ENCODE peak calls at places on chromosome 12, in six cellular contexts. J is left ventricle myocardium inferior, T is stomach, R is GM12878, Y is psoas muscle, G is left lung. M is an unnamed sample.
A peak's percentile ranks its signal among the peaks of the same experiment; 100 is the strongest.

GRCh38 chr12:120468271-120468845 is 1.2 kb downstream of the SRSF9 start:
- DNase-seq in J (no peak), T (peak; percentile 44), R (no peak), Y (peak; percentile 62), G (no peak), M (no peak)

GRCh38 chr12:55830601-55831406 is 1.4 kb upstream of the DNAJC14 start:
- DNase-seq in J (peak; percentile 79), T (peak; percentile 67), R (no peak), Y (peak; percentile 83), G (peak; percentile 87), M (peak; percentile 70)

GRCh38 chr12:119829439-119829838 is 47.7 kb downstream of the CIT start:
- DNase-seq in J (no peak), T (no peak), R (no peak), Y (no peak), G (no peak), M (no peak)

GRCh38 chr12:12350868-12351463 is 924 bp upstream of the MANSC1 start:
- DNase-seq in J (no peak), T (no peak), R (no peak), Y (no peak), G (no peak), M (peak; percentile 83)

GRCh38 chr12:1463073-1463905 is 131.1 kb downstream of the FBXL14 start:
- DNase-seq in J (no peak), T (no peak), R (no peak), Y (no peak), G (no peak), M (no peak)

GRCh38 chr12:78470354-78471195 is 394.0 kb upstream of the SYT1 start:
- DNase-seq in J (no peak), T (no peak), R (no peak), Y (no peak), G (no peak), M (peak; percentile 17)

GRCh38 chr12:71046215-71046614 is 111.6 kb downstream of the TSPAN8 start:
- DNase-seq in J (no peak), T (no peak), R (no peak), Y (no peak), G (no peak), M (no peak)

GRCh38 chr12:69476276-69477017 is 6.3 kb downstream of the FRS2 start:
- DNase-seq in J (no peak), T (no peak), R (no peak), Y (no peak), G (no peak), M (no peak)

GRCh38 chr12:71551529-71551928 is 111.9 kb downstream of the LGR5 start:
- DNase-seq in J (no peak), T (no peak), R (no peak), Y (no peak), G (no peak), M (no peak)

GRCh38 chr12:120230326-120230973 is 29.5 kb upstream of the RPLP0 start:
- DNase-seq in J (peak; percentile 74), T (peak; percentile 51), R (no peak), Y (peak; percentile 93), G (no peak), M (peak; percentile 70)

GRCh38 chr12:69694123-69694522 is 5.0 kb downstream of the BEST3 start:
- DNase-seq in J (peak; percentile 16), T (no peak), R (no peak), Y (no peak), G (no peak), M (no peak)

GRCh38 chr12:112905451-112906089 is 1.2 kb upstream of the OAS1 start:
- DNase-seq in J (no peak), T (no peak), R (no peak), Y (no peak), G (no peak), M (peak; percentile 46)

GRCh38 chr12:112167728-112168525 is 42.6 kb downstream of the TRAFD1 start:
- DNase-seq in J (no peak), T (no peak), R (no peak), Y (no peak), G (no peak), M (no peak)

GRCh38 chr12:71576546-71576945 is 87.1 kb downstream of the ZFC3H1 start:
- DNase-seq in J (no peak), T (no peak), R (no peak), Y (no peak), G (no peak), M (no peak)

GRCh38 chr12:2641209-2641608 is 153.6 kb upstream of the FKBP4 start:
- DNase-seq in J (no peak), T (no peak), R (no peak), Y (no peak), G (no peak), M (no peak)

GRCh38 chr12:3117628-3118027 is 40.4 kb downstream of the TSPAN9 start:
- DNase-seq in J (no peak), T (no peak), R (no peak), Y (peak; percentile 15), G (no peak), M (no peak)

GRCh38 chr12:25767613-25768012 is 190.9 kb upstream of the RASSF8 start:
- DNase-seq in J (no peak), T (no peak), R (no peak), Y (no peak), G (no peak), M (no peak)

GRCh38 chr12:12510141-12510540 is 52.5 kb downstream of the DUSP16 start:
- DNase-seq in J (no peak), T (no peak), R (no peak), Y (no peak), G (no peak), M (no peak)

GRCh38 chr12:111404362-111405148 is 1.2 kb upstream of the SH2B3 start:
- DNase-seq in J (peak; percentile 38), T (no peak), R (no peak), Y (no peak), G (no peak), M (peak; percentile 19)

GRCh38 chr12:124849382-124849781 is 14.3 kb downstream of the SCARB1 start:
- DNase-seq in J (peak; percentile 30), T (no peak), R (no peak), Y (no peak), G (no peak), M (no peak)

GRCh38 chr12:59580050-59580449 is 15.8 kb upstream of the SLC16A7 start:
- DNase-seq in J (no peak), T (no peak), R (no peak), Y (no peak), G (no peak), M (no peak)

GRCh38 chr12:69042970-69043369 is 110.0 kb upstream of the CPM start:
- DNase-seq in J (no peak), T (no peak), R (no peak), Y (no peak), G (no peak), M (no peak)

GRCh38 chr12:31517994-31518393 is 72.9 kb downstream of the DENND5B start:
- DNase-seq in J (no peak), T (no peak), R (no peak), Y (no peak), G (no peak), M (no peak)

GRCh38 chr12:83958997-83959396 is 953.6 kb downstream of the SLC6A15 start:
- DNase-seq in J (no peak), T (no peak), R (peak; percentile 5), Y (no peak), G (no peak), M (no peak)

DNA sequence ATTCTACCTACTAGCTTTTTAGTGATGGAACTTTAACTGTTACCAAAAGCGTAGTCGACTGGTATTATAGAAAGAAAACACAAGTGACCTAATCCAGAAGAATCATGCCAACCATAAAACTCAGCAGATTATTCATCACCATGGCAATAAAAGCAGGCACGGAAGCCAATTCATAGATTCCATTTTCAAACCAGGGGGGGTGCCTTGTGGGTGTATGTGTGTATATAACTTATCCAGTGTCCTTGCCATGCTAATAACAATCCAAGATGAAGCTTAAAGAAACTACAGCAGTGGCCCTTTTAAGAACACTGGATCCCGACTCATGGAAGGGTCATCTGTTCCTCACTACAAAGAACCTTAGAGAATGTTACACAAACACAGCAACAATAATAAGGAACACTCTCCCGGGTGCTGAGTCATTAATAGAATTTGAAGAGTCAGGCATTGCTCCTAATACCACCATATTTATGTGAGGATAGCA is 61.0 kb downstream of the EPS8 start:
- DNase-seq in J (no peak), T (no peak), R (no peak), Y (no peak), G (no peak), M (peak; percentile 64)
- H3K27me3 ChIP-seq in J (no peaks in the 10 kb centered on the region), T (no peaks in the 10 kb centered on the region), R (no peaks in the 10 kb centered on the region), Y (no peaks in the 10 kb centered on the region), G (no peaks in the 10 kb centered on the region), M (no peaks in the 10 kb centered on the region)

GRCh38 chr12:7806863-7807487 is 17.8 kb downstream of the NANOG start:
- DNase-seq in J (peak; percentile 40), T (peak; percentile 71), R (peak; percentile 13), Y (peak; percentile 60), G (no peak), M (peak; percentile 72)
- H3K27me3 ChIP-seq in J (peaks cover 36% of the 10 kb centered on the region), T (no peaks in the 10 kb centered on the region), R (no peaks in the 10 kb centered on the region), Y (no peaks in the 10 kb centered on the region), G (no peaks in the 10 kb centered on the region), M (peaks cover 3% of the 10 kb centered on the region)

GRCh38 chr12:106582661-106583577 is at the start of gene RFX4:
- DNase-seq in J (no peak), T (no peak), R (no peak), Y (no peak), G (no peak), M (no peak)

GRCh38 chr12:106583578-106584103 is 837 bp downstream of the RFX4 start:
- DNase-seq in J (no peak), T (no peak), R (no peak), Y (no peak), G (peak; percentile 76), M (no peak)

GRCh38 chr12:106585237-106585834 is 2.5 kb downstream of the RFX4 start:
- DNase-seq in J (no peak), T (no peak), R (no peak), Y (no peak), G (no peak), M (no peak)

GRCh38 chr12:106585862-106586534 is 3.2 kb downstream of the RFX4 start:
- DNase-seq in J (no peak), T (no peak), R (no peak), Y (no peak), G (no peak), M (no peak)

DNA sequence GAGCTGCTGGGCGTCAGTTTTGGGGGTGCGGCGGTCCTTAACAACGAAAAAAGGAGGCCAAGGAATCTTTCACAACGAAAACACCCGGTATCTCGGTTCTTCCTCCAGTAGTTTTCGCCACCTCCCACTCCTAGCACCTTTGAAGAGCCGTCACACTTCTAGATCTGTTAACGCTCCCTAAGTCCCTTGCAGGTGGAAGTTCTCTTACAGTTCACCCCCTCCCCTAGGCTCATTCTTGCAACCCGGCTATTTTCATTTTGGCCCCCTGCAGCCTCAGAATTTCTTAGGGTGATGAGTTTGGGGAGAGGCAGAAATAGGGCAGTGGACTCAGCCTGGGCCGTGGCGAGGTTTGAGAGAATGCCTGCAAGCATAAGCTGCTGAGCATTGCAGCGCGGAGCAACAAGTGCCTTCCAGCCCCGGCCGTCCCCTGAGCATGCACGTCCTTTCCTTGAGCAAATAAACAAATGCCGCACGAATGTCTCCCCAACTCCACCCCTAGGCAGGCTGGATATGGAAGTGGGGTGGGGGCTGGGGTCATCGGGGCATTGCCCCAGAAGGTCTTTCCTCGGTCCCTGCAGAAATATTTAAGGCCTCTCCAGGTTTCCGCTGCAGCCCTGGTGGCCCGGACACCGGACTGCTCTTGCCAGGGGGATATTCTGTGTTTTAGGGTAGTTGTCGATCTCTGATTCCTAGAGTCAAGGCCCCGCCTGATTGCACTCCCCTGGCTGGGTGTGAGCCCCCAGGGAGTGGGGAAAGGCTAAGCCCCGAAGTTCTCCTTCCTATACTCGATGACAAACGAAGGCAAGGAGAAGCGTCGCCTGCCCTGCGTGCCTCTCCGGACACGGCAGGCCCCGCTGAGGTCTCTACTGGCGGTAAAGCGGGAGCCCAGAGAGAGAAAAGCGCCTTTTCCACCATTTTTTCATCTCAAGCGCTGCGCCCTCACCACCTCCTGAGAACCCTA is 1.6 kb downstream of the RFX4 start:
- DNase-seq in J (no peak), T (no peak), R (no peak), Y (no peak), G (no peak), M (no peak)
- H3K27me3 ChIP-seq in J (peaks cover 100% of the 10 kb centered on the region), T (peaks cover 100% of the 10 kb centered on the region), R (peaks cover 16% of the 10 kb centered on the region), Y (peaks cover 5% of the 10 kb centered on the region), G (peaks cover 100% of the 10 kb centered on the region), M (peaks cover 65% of the 10 kb centered on the region)

GRCh38 chr12:54024581-54024980 is 3.7 kb upstream of the HOXC6 start:
- DNase-seq in J (no peak), T (no peak), R (no peak), Y (peak; percentile 57), G (no peak), M (no peak)
- H3K27me3 ChIP-seq in J (peaks cover 100% of the 10 kb centered on the region), T (peaks cover 100% of the 10 kb centered on the region), R (peaks cover 5% of the 10 kb centered on the region), Y (no peaks in the 10 kb centered on the region), G (peaks cover 89% of the 10 kb centered on the region), M (peaks cover 46% of the 10 kb centered on the region)